ENCODE peak calls at places on chromosomes 12 and 14, in nine cellular contexts. One of them, this sample, is unnamed.

GRCh38 chr12:25592725-25593495 is 39.8 kb upstream of the LMNTD1 start:
- DNase-seq in glutamatergic neuron: no peak
- DNase-seq in CD4-positive, alpha-beta T cell: no peak
- DNase-seq in left cardiac atrium: no peak
- DNase-seq in T-helper 2 cell: no peak
- DNase-seq in activated CD4-positive, alpha-beta T cell treated with anti-CD3 and anti-CD28 coated beads, Interleukin-2, amount 50 U/mL, for 4 hours: no peak
- DNase-seq in non-pigmented ciliary epithelial cell: no peak
- DNase-seq in pons: no peak
- DNase-seq in EL: no peak
- DNase-seq in this sample: no peak

GRCh38 chr14:75826599-75826998 is 155.2 kb downstream of the TGFB3 start:
- DNase-seq in pons: no peak
- DNase-seq in CD4-positive, alpha-beta T cell: no peak
- DNase-seq in EL: peak
- DNase-seq in left cardiac atrium: no peak
- DNase-seq in activated CD4-positive, alpha-beta T cell treated with anti-CD3 and anti-CD28 coated beads, Interleukin-2, amount 50 U/mL, for 4 hours: no peak
- DNase-seq in glutamatergic neuron: no peak
- DNase-seq in T-helper 2 cell: no peak
- DNase-seq in non-pigmented ciliary epithelial cell: no peak
- DNase-seq in this sample: no peak

GRCh38 chr12:10068634-10069033 is 30.2 kb downstream of the CLEC1A start:
- DNase-seq in T-helper 2 cell: no peak
- DNase-seq in pons: peak
- DNase-seq in EL: no peak
- DNase-seq in non-pigmented ciliary epithelial cell: no peak
- DNase-seq in CD4-positive, alpha-beta T cell: no peak
- DNase-seq in glutamatergic neuron: no peak
- DNase-seq in left cardiac atrium: no peak
- DNase-seq in activated CD4-positive, alpha-beta T cell treated with anti-CD3 and anti-CD28 coated beads, Interleukin-2, amount 50 U/mL, for 4 hours: no peak
- DNase-seq in this sample: no peak

GRCh38 chr14:44168566-44168965 is 338.5 kb downstream of the FSCB start:
- DNase-seq in T-helper 2 cell: no peak
- DNase-seq in non-pigmented ciliary epithelial cell: no peak
- DNase-seq in activated CD4-positive, alpha-beta T cell treated with anti-CD3 and anti-CD28 coated beads, Interleukin-2, amount 50 U/mL, for 4 hours: no peak
- DNase-seq in pons: no peak
- DNase-seq in CD4-positive, alpha-beta T cell: no peak
- DNase-seq in EL: no peak
- DNase-seq in left cardiac atrium: no peak
- DNase-seq in glutamatergic neuron: no peak
- DNase-seq in this sample: no peak

GRCh38 chr14:61351457-61351856 is 30.1 kb downstream of the PRKCH start:
- DNase-seq in left cardiac atrium: no peak
- DNase-seq in activated CD4-positive, alpha-beta T cell treated with anti-CD3 and anti-CD28 coated beads, Interleukin-2, amount 50 U/mL, for 4 hours: no peak
- DNase-seq in T-helper 2 cell: no peak
- DNase-seq in EL: no peak
- DNase-seq in pons: no peak
- DNase-seq in CD4-positive, alpha-beta T cell: no peak
- DNase-seq in non-pigmented ciliary epithelial cell: no peak
- DNase-seq in glutamatergic neuron: no peak
- DNase-seq in this sample: no peak

GRCh38 chr12:24424376-24424775 is 474.9 kb upstream of the SOX5 start:
- DNase-seq in non-pigmented ciliary epithelial cell: no peak
- DNase-seq in left cardiac atrium: no peak
- DNase-seq in glutamatergic neuron: no peak
- DNase-seq in CD4-positive, alpha-beta T cell: no peak
- DNase-seq in EL: no peak
- DNase-seq in activated CD4-positive, alpha-beta T cell treated with anti-CD3 and anti-CD28 coated beads, Interleukin-2, amount 50 U/mL, for 4 hours: no peak
- DNase-seq in T-helper 2 cell: no peak
- DNase-seq in pons: no peak
- DNase-seq in this sample: no peak

GRCh38 chr12:96274331-96274730 is 80.2 kb downstream of the ELK3 start:
- DNase-seq in left cardiac atrium: no peak
- DNase-seq in non-pigmented ciliary epithelial cell: peak
- DNase-seq in activated CD4-positive, alpha-beta T cell treated with anti-CD3 and anti-CD28 coated beads, Interleukin-2, amount 50 U/mL, for 4 hours: no peak
- DNase-seq in pons: no peak
- DNase-seq in EL: peak
- DNase-seq in T-helper 2 cell: no peak
- DNase-seq in glutamatergic neuron: no peak
- DNase-seq in CD4-positive, alpha-beta T cell: no peak
- DNase-seq in this sample: no peak

GRCh38 chr14:49549881-49550280 is 36.3 kb downstream of the RPS29 start:
- DNase-seq in left cardiac atrium: no peak
- DNase-seq in activated CD4-positive, alpha-beta T cell treated with anti-CD3 and anti-CD28 coated beads, Interleukin-2, amount 50 U/mL, for 4 hours: no peak
- DNase-seq in glutamatergic neuron: no peak
- DNase-seq in T-helper 2 cell: no peak
- DNase-seq in CD4-positive, alpha-beta T cell: no peak
- DNase-seq in pons: no peak
- DNase-seq in non-pigmented ciliary epithelial cell: no peak
- DNase-seq in EL: peak
- DNase-seq in this sample: no peak

GRCh38 chr14:81831128-81831815 is 297.6 kb upstream of the SEL1L start:
- DNase-seq in non-pigmented ciliary epithelial cell: no peak
- DNase-seq in pons: peak
- DNase-seq in left cardiac atrium: peak
- DNase-seq in T-helper 2 cell: no peak
- DNase-seq in activated CD4-positive, alpha-beta T cell treated with anti-CD3 and anti-CD28 coated beads, Interleukin-2, amount 50 U/mL, for 4 hours: no peak
- DNase-seq in EL: no peak
- DNase-seq in glutamatergic neuron: peak
- DNase-seq in CD4-positive, alpha-beta T cell: no peak
- DNase-seq in this sample: no peak

GRCh38 chr12:121590476-121591143 is 9.8 kb upstream of the KDM2B start:
- DNase-seq in EL: peak
- DNase-seq in T-helper 2 cell: peak
- DNase-seq in activated CD4-positive, alpha-beta T cell treated with anti-CD3 and anti-CD28 coated beads, Interleukin-2, amount 50 U/mL, for 4 hours: peak
- DNase-seq in pons: no peak
- DNase-seq in non-pigmented ciliary epithelial cell: no peak
- DNase-seq in CD4-positive, alpha-beta T cell: peak
- DNase-seq in left cardiac atrium: no peak
- DNase-seq in glutamatergic neuron: no peak
- DNase-seq in this sample: peak

GRCh38 chr12:123142948-123143752 is 7.7 kb downstream of the PITPNM2 start:
- DNase-seq in glutamatergic neuron: no peak
- DNase-seq in pons: no peak
- DNase-seq in CD4-positive, alpha-beta T cell: no peak
- DNase-seq in T-helper 2 cell: no peak
- DNase-seq in left cardiac atrium: no peak
- DNase-seq in EL: no peak
- DNase-seq in non-pigmented ciliary epithelial cell: no peak
- DNase-seq in activated CD4-positive, alpha-beta T cell treated with anti-CD3 and anti-CD28 coated beads, Interleukin-2, amount 50 U/mL, for 4 hours: no peak
- DNase-seq in this sample: no peak

GRCh38 chr12:58302487-58303011 is 361.2 kb downstream of the ATP23 start:
- DNase-seq in activated CD4-positive, alpha-beta T cell treated with anti-CD3 and anti-CD28 coated beads, Interleukin-2, amount 50 U/mL, for 4 hours: no peak
- DNase-seq in glutamatergic neuron: no peak
- DNase-seq in pons: no peak
- DNase-seq in CD4-positive, alpha-beta T cell: no peak
- DNase-seq in non-pigmented ciliary epithelial cell: no peak
- DNase-seq in left cardiac atrium: no peak
- DNase-seq in EL: no peak
- DNase-seq in T-helper 2 cell: no peak
- DNase-seq in this sample: no peak

GRCh38 chr14:82385043-82385442 is 851.4 kb upstream of the SEL1L start:
- DNase-seq in activated CD4-positive, alpha-beta T cell treated with anti-CD3 and anti-CD28 coated beads, Interleukin-2, amount 50 U/mL, for 4 hours: no peak
- DNase-seq in EL: no peak
- DNase-seq in CD4-positive, alpha-beta T cell: no peak
- DNase-seq in pons: no peak
- DNase-seq in non-pigmented ciliary epithelial cell: no peak
- DNase-seq in glutamatergic neuron: no peak
- DNase-seq in left cardiac atrium: no peak
- DNase-seq in T-helper 2 cell: no peak
- DNase-seq in this sample: no peak

GRCh38 chr14:99649219-99649618 is 4.3 kb downstream of the HHIPL1 start:
- DNase-seq in non-pigmented ciliary epithelial cell: no peak
- DNase-seq in activated CD4-positive, alpha-beta T cell treated with anti-CD3 and anti-CD28 coated beads, Interleukin-2, amount 50 U/mL, for 4 hours: no peak
- DNase-seq in left cardiac atrium: no peak
- DNase-seq in T-helper 2 cell: no peak
- DNase-seq in CD4-positive, alpha-beta T cell: no peak
- DNase-seq in glutamatergic neuron: no peak
- DNase-seq in EL: peak
- DNase-seq in pons: no peak
- DNase-seq in this sample: no peak

GRCh38 chr12:123264642-123265041 is 7.0 kb downstream of the CDK2AP1 start:
- DNase-seq in activated CD4-positive, alpha-beta T cell treated with anti-CD3 and anti-CD28 coated beads, Interleukin-2, amount 50 U/mL, for 4 hours: no peak
- DNase-seq in left cardiac atrium: no peak
- DNase-seq in EL: no peak
- DNase-seq in T-helper 2 cell: no peak
- DNase-seq in pons: no peak
- DNase-seq in glutamatergic neuron: peak
- DNase-seq in non-pigmented ciliary epithelial cell: no peak
- DNase-seq in CD4-positive, alpha-beta T cell: no peak
- DNase-seq in this sample: no peak

GRCh38 chr12:71556881-71557280 is 106.8 kb downstream of the ZFC3H1 start:
- DNase-seq in glutamatergic neuron: no peak
- DNase-seq in left cardiac atrium: no peak
- DNase-seq in EL: peak
- DNase-seq in non-pigmented ciliary epithelial cell: peak
- DNase-seq in CD4-positive, alpha-beta T cell: no peak
- DNase-seq in activated CD4-positive, alpha-beta T cell treated with anti-CD3 and anti-CD28 coated beads, Interleukin-2, amount 50 U/mL, for 4 hours: no peak
- DNase-seq in pons: no peak
- DNase-seq in T-helper 2 cell: no peak
- DNase-seq in this sample: no peak

GRCh38 chr14:56117765-56118610 is at the start of gene PELI2:
- DNase-seq in T-helper 2 cell: peak
- DNase-seq in left cardiac atrium: peak
- DNase-seq in non-pigmented ciliary epithelial cell: no peak
- DNase-seq in EL: peak
- DNase-seq in pons: peak
- DNase-seq in activated CD4-positive, alpha-beta T cell treated with anti-CD3 and anti-CD28 coated beads, Interleukin-2, amount 50 U/mL, for 4 hours: peak
- DNase-seq in glutamatergic neuron: peak
- DNase-seq in CD4-positive, alpha-beta T cell: peak
- DNase-seq in this sample: peak

GRCh38 chr14:101226265-101226602 is 322.7 kb upstream of the RTL1 start:
- DNase-seq in activated CD4-positive, alpha-beta T cell treated with anti-CD3 and anti-CD28 coated beads, Interleukin-2, amount 50 U/mL, for 4 hours: no peak
- DNase-seq in CD4-positive, alpha-beta T cell: no peak
- DNase-seq in left cardiac atrium: no peak
- DNase-seq in glutamatergic neuron: no peak
- DNase-seq in non-pigmented ciliary epithelial cell: no peak
- DNase-seq in T-helper 2 cell: no peak
- DNase-seq in EL: no peak
- DNase-seq in pons: no peak
- DNase-seq in this sample: no peak

GRCh38 chr14:68968721-68969120 is 10.4 kb downstream of the ACTN1 start:
- DNase-seq in activated CD4-positive, alpha-beta T cell treated with anti-CD3 and anti-CD28 coated beads, Interleukin-2, amount 50 U/mL, for 4 hours: no peak
- DNase-seq in left cardiac atrium: no peak
- DNase-seq in glutamatergic neuron: no peak
- DNase-seq in EL: no peak
- DNase-seq in CD4-positive, alpha-beta T cell: no peak
- DNase-seq in non-pigmented ciliary epithelial cell: no peak
- DNase-seq in T-helper 2 cell: no peak
- DNase-seq in pons: no peak
- DNase-seq in this sample: no peak

GRCh38 chr12:12979731-12980259 is 20.3 kb downstream of the HEBP1 start:
- DNase-seq in T-helper 2 cell: no peak
- DNase-seq in EL: peak
- DNase-seq in left cardiac atrium: peak
- DNase-seq in CD4-positive, alpha-beta T cell: no peak
- DNase-seq in pons: peak
- DNase-seq in non-pigmented ciliary epithelial cell: peak
- DNase-seq in activated CD4-positive, alpha-beta T cell treated with anti-CD3 and anti-CD28 coated beads, Interleukin-2, amount 50 U/mL, for 4 hours: no peak
- DNase-seq in glutamatergic neuron: no peak
- DNase-seq in this sample: no peak

GRCh38 chr12:86389949-86390348 is 133.8 kb upstream of the MGAT4C start:
- DNase-seq in EL: no peak
- DNase-seq in glutamatergic neuron: no peak
- DNase-seq in non-pigmented ciliary epithelial cell: peak
- DNase-seq in pons: no peak
- DNase-seq in left cardiac atrium: no peak
- DNase-seq in T-helper 2 cell: no peak
- DNase-seq in activated CD4-positive, alpha-beta T cell treated with anti-CD3 and anti-CD28 coated beads, Interleukin-2, amount 50 U/mL, for 4 hours: no peak
- DNase-seq in CD4-positive, alpha-beta T cell: no peak
- DNase-seq in this sample: no peak

GRCh38 chr12:77294016-77294415 is 228.6 kb upstream of the E2F7 start:
- DNase-seq in CD4-positive, alpha-beta T cell: no peak
- DNase-seq in activated CD4-positive, alpha-beta T cell treated with anti-CD3 and anti-CD28 coated beads, Interleukin-2, amount 50 U/mL, for 4 hours: no peak
- DNase-seq in glutamatergic neuron: no peak
- DNase-seq in EL: peak
- DNase-seq in left cardiac atrium: no peak
- DNase-seq in non-pigmented ciliary epithelial cell: no peak
- DNase-seq in pons: no peak
- DNase-seq in T-helper 2 cell: no peak
- DNase-seq in this sample: no peak

GRCh38 chr12:95851609-95852008 is 7.1 kb upstream of the SNRPF start:
- DNase-seq in glutamatergic neuron: no peak
- DNase-seq in T-helper 2 cell: no peak
- DNase-seq in CD4-positive, alpha-beta T cell: no peak
- DNase-seq in EL: no peak
- DNase-seq in activated CD4-positive, alpha-beta T cell treated with anti-CD3 and anti-CD28 coated beads, Interleukin-2, amount 50 U/mL, for 4 hours: no peak
- DNase-seq in left cardiac atrium: no peak
- DNase-seq in non-pigmented ciliary epithelial cell: no peak
- DNase-seq in pons: no peak
- DNase-seq in this sample: no peak

GRCh38 chr14:94341654-94342333 is 18.7 kb upstream of the SERPINA6 start:
- DNase-seq in EL: no peak
- DNase-seq in glutamatergic neuron: no peak
- DNase-seq in CD4-positive, alpha-beta T cell: no peak
- DNase-seq in pons: no peak
- DNase-seq in activated CD4-positive, alpha-beta T cell treated with anti-CD3 and anti-CD28 coated beads, Interleukin-2, amount 50 U/mL, for 4 hours: no peak
- DNase-seq in left cardiac atrium: no peak
- DNase-seq in T-helper 2 cell: no peak
- DNase-seq in non-pigmented ciliary epithelial cell: no peak
- DNase-seq in this sample: no peak

GRCh38 chr14:61099221-61099835 is 118.3 kb downstream of the SLC38A6 start:
- DNase-seq in activated CD4-positive, alpha-beta T cell treated with anti-CD3 and anti-CD28 coated beads, Interleukin-2, amount 50 U/mL, for 4 hours: no peak
- DNase-seq in T-helper 2 cell: no peak
- DNase-seq in left cardiac atrium: no peak
- DNase-seq in CD4-positive, alpha-beta T cell: no peak
- DNase-seq in EL: no peak
- DNase-seq in glutamatergic neuron: no peak
- DNase-seq in non-pigmented ciliary epithelial cell: no peak
- DNase-seq in pons: no peak
- DNase-seq in this sample: no peak

GRCh38 chr14:33692762-33693161 is 258.1 kb downstream of the EGLN3 start:
- DNase-seq in left cardiac atrium: no peak
- DNase-seq in EL: peak
- DNase-seq in T-helper 2 cell: no peak
- DNase-seq in pons: no peak
- DNase-seq in glutamatergic neuron: no peak
- DNase-seq in non-pigmented ciliary epithelial cell: peak
- DNase-seq in CD4-positive, alpha-beta T cell: no peak
- DNase-seq in activated CD4-positive, alpha-beta T cell treated with anti-CD3 and anti-CD28 coated beads, Interleukin-2, amount 50 U/mL, for 4 hours: no peak
- DNase-seq in this sample: no peak

GRCh38 chr14:52314521-52315354 is 626 bp downstream of the PTGER2 start:
- DNase-seq in activated CD4-positive, alpha-beta T cell treated with anti-CD3 and anti-CD28 coated beads, Interleukin-2, amount 50 U/mL, for 4 hours: peak
- DNase-seq in left cardiac atrium: peak
- DNase-seq in T-helper 2 cell: peak
- DNase-seq in CD4-positive, alpha-beta T cell: peak
- DNase-seq in pons: no peak
- DNase-seq in EL: peak
- DNase-seq in glutamatergic neuron: peak
- DNase-seq in non-pigmented ciliary epithelial cell: no peak
- DNase-seq in this sample: peak

This sample was measured in CD8-positive, alpha-beta memory T cell.